ENCODE peak calls at places on chromosomes 2 and 18, in four cellular contexts. L is lung, M is mucosa of descending colon, B is K562. S is an unnamed sample. For H3K36me3, the result is how much of the 10 kb centered on the place peaks cover.

GRCh38 chr2:227180286-227180685 is 15.9 kb downstream of the COL4A3 start:
- DNase-seq in L (no peak), M (no peak), B (no peak), S (peak)

GRCh38 chr2:65037178-65037577 is 19.0 kb upstream of the CEP68 start:
- DNase-seq in L (no peak), M (no peak), B (no peak), S (no peak)

GRCh38 chr2:5148392-5149085 is 543.6 kb upstream of the SOX11 start:
- DNase-seq in L (no peak), M (no peak), B (no peak), S (no peak)

GRCh38 chr18:55268629-55269275 is 309.5 kb upstream of the CCDC68 start:
- DNase-seq in L (no peak), M (no peak), B (no peak), S (no peak)

GRCh38 chr18:60038731-60039130 is 138.9 kb downstream of the PMAIP1 start:
- DNase-seq in L (no peak), M (no peak), B (no peak), S (no peak)

GRCh38 chr2:56191617-56192016 is 7.8 kb downstream of the CCDC85A start:
- DNase-seq in L (no peak), M (no peak), B (peak), S (no peak)

GRCh38 chr2:36459725-36460137 is 104.2 kb downstream of the CRIM1 start:
- DNase-seq in L (peak), M (peak), B (no peak), S (no peak)

GRCh38 chr18:57772387-57772799 is 30.7 kb downstream of the ATP8B1 start:
- DNase-seq in L (no peak), M (peak), B (no peak), S (peak)

GRCh38 chr18:36688020-36688965 is 140.5 kb downstream of the TPGS2 start:
- DNase-seq in L (peak), M (peak), B (peak), S (peak)

GRCh38 chr2:150296795-150297546 is 190.5 kb downstream of the RND3 start:
- DNase-seq in L (no peak), M (no peak), B (no peak), S (no peak)

GRCh38 chr2:103445356-103445755 is 683.5 kb downstream of the TMEM182 start:
- DNase-seq in L (no peak), M (no peak), B (no peak), S (no peak)

GRCh38 chr2:185628985-185629384 is 109.6 kb upstream of the FSIP2 start:
- DNase-seq in L (no peak), M (peak), B (no peak), S (no peak)

GRCh38 chr2:130370490-130370889 is 14.6 kb downstream of the PTPN18 start:
- DNase-seq in L (no peak), M (no peak), B (no peak), S (no peak)

GRCh38 chr18:3594760-3595241 is 144.8 kb downstream of the TGIF1 start:
- DNase-seq in L (no peak), M (peak), B (no peak), S (peak)

GRCh38 chr2:182496596-182496995 is 69.8 kb upstream of the PDE1A start:
- DNase-seq in L (no peak), M (no peak), B (no peak), S (no peak)

GRCh38 chr18:74124642-74125041 is 23.0 kb downstream of the FBXO15 start:
- DNase-seq in L (no peak), M (no peak), B (no peak), S (no peak)
- TF ChIP-seq CTCF in L (no peak), M (no peak), B (no peak), S (no peak)

GRCh38 chr2:238079874-238080327 is 19.1 kb downstream of the SCLY start:
- DNase-seq in L (no peak), M (no peak), B (no peak), S (no peak)
- H3K36me3 ChIP-seq in L (under half), M (under half), B (half or more), S (under half)

GRCh38 chr2:112147382-112147781 is 9.2 kb downstream of the FBLN7 start:
- DNase-seq in L (no peak), M (no peak), B (no peak), S (no peak)
- TF ChIP-seq CTCF in L (no peak), M (no peak), B (no peak), S (no peak)

DNA sequence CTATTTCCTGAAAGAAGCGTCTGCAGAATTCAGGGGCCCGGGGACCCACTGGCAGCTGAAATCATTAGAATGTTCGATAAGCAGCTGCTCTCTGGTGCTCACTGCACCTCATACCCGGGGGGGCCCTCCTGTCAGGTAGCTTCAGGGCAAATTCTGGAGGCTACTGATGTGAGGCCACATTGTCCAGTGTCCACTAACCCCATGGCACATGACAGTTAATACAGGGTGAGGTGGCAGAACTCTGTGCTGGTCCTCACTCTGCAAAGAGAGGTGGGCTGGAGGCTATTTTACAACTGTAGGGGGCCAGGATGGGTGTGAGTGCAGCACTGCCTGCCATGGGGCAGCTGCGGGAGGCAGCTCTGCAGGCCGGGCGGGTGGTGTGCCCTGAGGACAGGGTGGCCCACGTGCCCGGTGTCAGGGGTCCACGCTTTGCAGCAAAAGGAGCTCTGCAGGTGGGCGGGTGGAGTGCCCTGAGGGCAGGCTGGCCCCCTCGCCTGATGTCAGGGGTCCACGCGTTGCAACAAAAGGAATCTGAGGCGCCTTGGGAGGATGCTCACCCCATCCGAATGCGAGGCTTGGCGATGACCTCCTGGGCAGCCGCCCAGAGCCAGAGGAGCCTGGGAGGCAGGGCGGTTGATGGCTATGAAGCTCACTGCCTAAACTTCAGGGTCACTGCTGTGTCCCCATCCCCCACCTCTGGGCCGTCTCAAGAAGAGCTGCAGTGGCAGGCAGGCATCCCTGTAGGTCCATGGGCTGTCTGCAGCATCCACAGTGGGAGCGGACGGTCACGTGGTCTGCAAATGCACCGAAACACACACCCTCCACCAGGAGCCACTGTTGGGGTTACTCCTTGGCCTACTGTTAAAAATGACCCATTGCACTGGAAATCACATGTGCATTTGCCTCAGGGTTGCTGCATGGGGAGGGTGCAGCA is 207.0 kb upstream of the SALL3 start:
- DNase-seq in L (no peak), M (no peak), B (no peak), S (no peak)
- H3K36me3 ChIP-seq in L (under half), M (under half), B (under half), S (under half)

GRCh38 chr2:219142329-219142728 is 18.3 kb downstream of the NHEJ1 start:
- DNase-seq in L (no peak), M (no peak), B (no peak), S (no peak)
- TF ChIP-seq CTCF in L (no peak), M (no peak), B (no peak), S (no peak)

GRCh38 chr2:42350434-42351063 is 10.5 kb downstream of the COX7A2L start:
- DNase-seq in L (no peak), M (no peak), B (no peak), S (no peak)
- H3K36me3 ChIP-seq in L (under half), M (under half), B (half or more), S (under half)

DNA sequence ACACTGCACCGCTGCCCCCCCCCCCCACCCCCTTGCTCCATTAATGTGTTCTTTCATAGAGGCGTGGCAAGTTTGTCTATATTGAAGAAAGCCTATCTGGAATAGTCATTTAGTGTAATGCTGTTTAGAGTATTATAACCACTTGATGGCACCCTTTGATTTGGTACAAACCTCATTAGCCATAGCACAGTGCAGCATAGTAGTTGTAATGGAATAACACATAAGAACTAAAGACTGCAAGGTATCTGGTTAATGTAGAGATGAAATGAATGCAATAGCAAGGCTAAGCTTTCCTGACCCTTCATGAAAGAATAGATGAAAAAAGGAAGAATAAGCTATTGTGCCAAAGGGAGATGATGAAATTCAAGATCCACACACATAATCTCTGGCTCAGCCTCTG is 81.9 kb downstream of the EHBP1 start:
- DNase-seq in L (no peak), M (no peak), B (no peak), S (no peak)
- TF ChIP-seq CTCF in L (no peak), M (no peak), B (no peak), S (no peak)